ENCODE peak calls at places on chromosome 7, in four cellular contexts. Y is IMR-90, F is GM12878, B is K562. E is an unnamed sample.

GRCh38 chr7:24139996-24140395 is 144.0 kb upstream of the NPY start:
- DNase-seq in B (no peak), F (no peak), Y (no peak), E (no peak)

GRCh38 chr7:37408241-37408884 is 40.3 kb downstream of the ELMO1 start:
- DNase-seq in F (no peak), Y (no peak), B (no peak), E (no peak)

GRCh38 chr7:12127490-12127889 is 83.6 kb upstream of the TMEM106B start:
- DNase-seq in B (no peak), Y (no peak), F (no peak), E (no peak)

GRCh38 chr7:142568430-142569097 is 180.7 kb upstream of the PRSS1 start:
- DNase-seq in F (no peak), B (no peak), Y (peak), E (peak)

GRCh38 chr7:51288896-51289607 is 27.6 kb downstream of the COBL start:
- DNase-seq in B (no peak), Y (no peak), F (no peak), E (no peak)

GRCh38 chr7:151431281-151431767 is 8.6 kb downstream of the CRYGN start:
- DNase-seq in F (no peak), B (no peak), Y (no peak), E (no peak)

GRCh38 chr7:134058980-134059379 is 68.2 kb upstream of the LRGUK start:
- DNase-seq in Y (peak), B (no peak), F (no peak), E (no peak)

GRCh38 chr7:145105561-145105960 is 269.7 kb upstream of the TPK1 start:
- DNase-seq in F (no peak), B (no peak), Y (no peak), E (no peak)

GRCh38 chr7:134470864-134471263 is 12.0 kb upstream of the AKR1B1 start:
- DNase-seq in B (peak), Y (peak), F (no peak), E (peak)

GRCh38 chr7:45977256-45977655 is 56.2 kb upstream of the IGFBP3 start:
- DNase-seq in Y (no peak), F (no peak), B (no peak), E (no peak)

GRCh38 chr7:19116121-19117080 is 1.0 kb downstream of the TWIST1 start:
- DNase-seq in F (no peak), B (no peak), Y (peak), E (peak)
- TF ChIP-seq ELK1 in F (no peak), B (no peak), Y (no peak), E (no peak)

GRCh38 chr7:35398518-35398917 is 144.6 kb upstream of the TBX20 start:
- DNase-seq in B (no peak), Y (no peak), F (no peak), E (no peak)
- TF ChIP-seq ELK1 in B (no peak), Y (no peak), F (no peak), E (no peak)

DNA sequence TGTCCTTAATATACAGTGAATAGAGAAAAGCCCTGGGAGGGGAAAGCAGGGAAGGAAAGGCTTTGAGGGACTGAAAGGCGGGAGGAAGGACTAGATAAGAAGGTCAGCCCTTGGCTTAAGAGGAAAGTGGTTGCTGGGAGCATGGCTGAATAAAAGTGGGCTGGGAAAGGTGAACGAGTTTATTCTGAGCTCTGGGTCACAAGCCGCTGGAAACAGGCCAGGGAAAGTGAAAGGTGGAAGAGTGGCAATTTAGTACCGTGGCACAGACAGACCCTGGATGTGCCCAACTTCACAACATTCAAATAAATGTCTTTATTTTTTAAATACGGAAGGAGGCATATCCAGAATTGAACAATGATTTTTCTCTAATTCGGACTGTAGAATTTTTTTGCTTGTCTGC is 39.7 kb downstream of the TAC1 start:
- DNase-seq in F (no peak), B (no peak), Y (no peak), E (no peak)
- TF ChIP-seq ELK1 in F (no peak), B (no peak), Y (no peak), E (no peak)

GRCh38 chr7:1514407-1514806 is 10.2 kb upstream of the INTS1 start:
- DNase-seq in B (no peak), Y (no peak), F (no peak), E (no peak)

GRCh38 chr7:1513657-1514095 is 9.5 kb upstream of the INTS1 start:
- DNase-seq in Y (no peak), B (no peak), F (no peak), E (no peak)

GRCh38 chr7:1514993-1515392 is 10.8 kb upstream of the INTS1 start:
- DNase-seq in F (no peak), B (no peak), Y (no peak), E (no peak)

GRCh38 chr7:1511829-1512422 is 7.7 kb upstream of the INTS1 start:
- DNase-seq in B (no peak), F (no peak), Y (no peak), E (no peak)

DNA sequence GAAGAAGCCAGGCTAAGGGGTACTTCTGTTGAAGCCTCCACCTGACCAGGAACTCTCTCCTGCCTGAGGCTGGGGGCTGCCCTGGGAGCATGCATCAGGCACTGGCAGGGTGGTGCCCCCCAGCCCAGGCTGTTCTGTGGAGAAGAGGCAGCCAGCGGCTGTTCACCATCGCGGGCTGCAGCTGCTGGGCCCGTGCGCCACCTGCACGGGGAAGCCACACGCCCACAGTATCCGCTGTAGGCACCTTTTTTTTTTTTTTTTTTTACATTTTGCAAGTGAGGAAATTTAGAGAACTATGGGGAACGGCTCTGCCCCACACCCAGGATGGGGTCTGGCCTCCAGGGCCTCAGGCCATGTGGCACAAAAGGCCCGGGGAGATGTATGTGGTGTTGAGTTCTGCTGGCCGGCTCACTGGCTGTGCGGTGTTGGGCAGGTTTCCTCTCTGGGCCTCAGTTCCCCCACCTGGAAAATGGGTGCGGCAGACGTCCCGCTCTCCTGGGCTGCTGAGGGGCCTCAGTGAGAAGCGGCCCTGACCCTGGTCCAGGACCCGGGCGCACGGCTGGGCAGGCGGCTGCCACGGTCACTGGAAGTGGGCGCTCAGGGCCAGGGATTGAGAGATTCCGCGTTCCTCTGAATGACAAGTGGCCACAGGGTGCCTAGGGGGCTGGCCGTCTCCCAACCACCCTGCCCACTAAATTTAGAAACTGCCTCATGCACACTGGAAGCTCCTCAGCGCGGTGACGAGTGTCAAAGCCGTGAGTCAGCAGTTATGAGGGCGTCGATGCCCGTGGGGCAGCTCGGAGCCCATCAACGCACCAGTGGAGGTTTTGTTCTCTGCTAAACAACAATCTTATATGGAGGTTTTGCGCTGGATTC is 8.8 kb upstream of the INTS1 start:
- DNase-seq in B (peak), F (no peak), Y (peak), E (peak)
- TF ChIP-seq ELK1 in B (no peak), F (no peak), Y (no peak), E (no peak)

DNA sequence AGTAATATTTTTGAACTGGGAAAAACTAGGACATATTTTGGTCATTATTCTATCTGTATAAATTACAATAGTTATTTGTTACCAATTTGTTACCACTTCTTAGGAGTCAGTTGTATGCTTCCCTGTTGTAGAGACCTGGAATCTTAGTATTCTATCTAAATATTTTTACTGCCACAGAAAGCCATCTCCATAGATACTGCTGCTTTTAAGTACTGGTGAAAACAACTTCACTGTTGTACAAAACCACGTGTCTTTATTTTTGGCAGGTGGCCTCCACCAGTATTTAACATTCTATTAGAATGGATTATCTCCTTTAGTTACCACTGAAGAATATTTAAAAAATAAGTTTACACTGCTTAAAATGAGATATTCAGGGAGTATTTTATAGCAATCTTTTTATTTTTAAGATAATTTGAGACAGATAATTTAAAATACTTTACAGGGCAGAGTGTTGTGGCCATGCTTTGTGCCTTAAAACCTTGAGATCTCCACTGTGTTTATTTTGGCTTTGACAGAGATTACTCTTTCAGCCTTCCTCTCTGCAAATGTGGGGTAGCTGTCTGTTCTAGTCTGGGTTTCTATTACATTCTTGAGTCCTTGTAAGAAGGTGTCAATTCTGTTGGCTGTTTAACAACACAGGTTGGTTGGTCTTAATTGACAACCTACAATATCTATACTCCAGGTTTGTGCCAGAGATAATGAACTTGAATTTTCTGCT is 185.6 kb downstream of the LRRC4 start:
- DNase-seq in F (no peak), Y (no peak), B (no peak), E (no peak)
- TF ChIP-seq ELK1 in F (no peak), Y (no peak), B (no peak), E (no peak)

GRCh38 chr7:130095812-130096211 is 25.5 kb downstream of the KLHDC10 start:
- DNase-seq in Y (peak), F (no peak), B (no peak), E (no peak)
- TF ChIP-seq ELK1 in Y (no peak), F (no peak), B (no peak), E (no peak)

GRCh38 chr7:126185959-126186580 is 1066.7 kb downstream of the GRM8 start:
- DNase-seq in F (no peak), Y (no peak), B (no peak), E (no peak)
- TF ChIP-seq ELK1 in F (no peak), Y (no peak), B (no peak), E (no peak)

DNA sequence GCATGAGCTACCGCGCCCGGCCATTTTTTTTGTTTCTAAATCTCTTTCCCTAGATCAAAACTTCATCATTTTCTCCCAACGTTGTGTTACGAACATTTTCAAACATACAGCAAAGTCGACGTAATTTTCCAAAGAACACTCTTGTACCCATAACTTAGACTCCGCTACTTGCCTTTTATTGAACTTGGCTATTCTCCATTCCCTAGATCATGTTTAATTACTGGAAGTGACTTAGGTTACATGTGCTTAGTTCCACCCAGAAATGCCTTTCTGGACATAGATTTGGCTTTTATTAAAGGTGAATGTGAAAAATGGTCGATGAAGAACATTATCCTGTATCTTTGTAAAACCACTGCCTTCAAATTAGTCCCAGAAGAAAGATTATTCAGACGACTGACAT is 25.4 kb downstream of the DYNC2I1 start:
- DNase-seq in Y (no peak), F (no peak), B (no peak), E (no peak)
- TF ChIP-seq ELK1 in Y (no peak), F (no peak), B (no peak), E (no peak)